ENCODE peak calls at places on chromosome 3, in seven cellular contexts. H is upper lobe of left lung, K is AG04450, W is adrenal gland, B is HCT116, E is tibial artery, Q is caudate nucleus. P is an unnamed sample.

GRCh38 chr3:132008841-132009638 is 25.8 kb downstream of the CPNE4 start:
- DNase-seq in W (no peak), K (no peak), B (no peak), H (no peak), E (no peak), Q (no peak), P (no peak)

GRCh38 chr3:45347329-45348000 is 40.9 kb upstream of the LARS2 start:
- DNase-seq in B (no peak), K (no peak), H (no peak), E (no peak), Q (peak), W (no peak), P (no peak)

GRCh38 chr3:124088801-124089200 is 96.9 kb upstream of the ROPN1 start:
- DNase-seq in B (no peak), K (no peak), W (no peak), Q (no peak), E (no peak), H (no peak), P (no peak)

GRCh38 chr3:21894459-21895083 is 143.6 kb upstream of the ZNF385D start:
- DNase-seq in Q (no peak), K (no peak), E (no peak), H (no peak), W (no peak), B (no peak), P (peak)

GRCh38 chr3:12316721-12317351 is 28.0 kb downstream of the PPARG start:
- DNase-seq in W (no peak), Q (no peak), E (no peak), K (no peak), H (no peak), B (no peak), P (no peak)

GRCh38 chr3:4284865-4285264 is 18.3 kb upstream of the SETMAR start:
- DNase-seq in E (no peak), B (no peak), K (no peak), W (no peak), Q (no peak), H (no peak), P (no peak)

GRCh38 chr3:120753831-120754230 is 11.3 kb downstream of the GTF2E1 start:
- DNase-seq in B (no peak), H (no peak), Q (no peak), K (no peak), E (no peak), W (no peak), P (no peak)

GRCh38 chr3:98508582-98508981 is 11.1 kb downstream of the OR5K2 start:
- DNase-seq in W (no peak), K (no peak), E (no peak), H (no peak), B (no peak), Q (no peak), P (no peak)

GRCh38 chr3:45318712-45319111 is 69.7 kb upstream of the LARS2 start:
- DNase-seq in K (no peak), H (no peak), Q (no peak), E (no peak), W (no peak), B (no peak), P (no peak)

GRCh38 chr3:32166654-32167053 is 60.2 kb downstream of the GPD1L start:
- DNase-seq in K (no peak), W (no peak), H (no peak), Q (no peak), E (no peak), B (no peak), P (no peak)

GRCh38 chr3:186261638-186262037 is 100.4 kb downstream of the DGKG start:
- DNase-seq in E (no peak), K (no peak), W (no peak), Q (no peak), H (no peak), B (no peak), P (no peak)

GRCh38 chr3:178392553-178392952 is 143.7 kb upstream of the KCNMB2 start:
- DNase-seq in Q (no peak), B (no peak), E (no peak), H (no peak), K (no peak), W (no peak), P (no peak)

GRCh38 chr3:8837172-8837571 is 67.8 kb upstream of the OXTR start:
- DNase-seq in Q (no peak), W (no peak), E (no peak), K (no peak), H (no peak), B (no peak), P (peak)

GRCh38 chr3:177928156-177928555 is 608.1 kb upstream of the KCNMB2 start:
- DNase-seq in B (peak), H (no peak), K (no peak), Q (no peak), E (no peak), W (no peak), P (peak)

GRCh38 chr3:86814918-86815655 is 175.9 kb downstream of the VGLL3 start:
- DNase-seq in E (no peak), H (no peak), Q (no peak), W (no peak), K (no peak), B (no peak), P (no peak)

GRCh38 chr3:22907796-22908195 is 295.3 kb upstream of the UBE2E2 start:
- DNase-seq in E (no peak), Q (no peak), W (no peak), B (no peak), H (no peak), K (no peak), P (no peak)

GRCh38 chr3:29324180-29324651 is 43.3 kb downstream of the RBMS3 start:
- DNase-seq in H (peak), Q (no peak), E (peak), K (no peak), B (no peak), W (peak), P (no peak)

GRCh38 chr3:13432093-13432492 is 12.0 kb upstream of the NUP210 start:
- DNase-seq in E (no peak), B (no peak), Q (no peak), H (no peak), K (no peak), W (no peak), P (no peak)

GRCh38 chr3:107222927-107223326 is 154.3 kb upstream of the CCDC54 start:
- DNase-seq in H (no peak), K (no peak), B (no peak), Q (no peak), W (no peak), E (no peak), P (no peak)

GRCh38 chr3:13504161-13504831 is 24.2 kb downstream of the HDAC11 start:
- DNase-seq in Q (no peak), B (no peak), H (no peak), E (no peak), K (no peak), W (no peak), P (peak)

GRCh38 chr3:57544181-57545125 is at the start of gene DNAH12:
- DNase-seq in Q (no peak), H (peak), W (no peak), K (no peak), E (no peak), B (no peak), P (no peak)

GRCh38 chr3:17111556-17111955 is 226.8 kb downstream of the PLCL2 start:
- DNase-seq in H (no peak), B (no peak), Q (no peak), K (no peak), W (peak), E (no peak), P (no peak)

GRCh38 chr3:113002676-113003075 is 11.9 kb downstream of the GTPBP8 start:
- DNase-seq in H (no peak), K (no peak), B (no peak), Q (no peak), E (no peak), W (no peak), P (no peak)

GRCh38 chr3:142850395-142851023 is 38.4 kb downstream of the PCOLCE2 start:
- DNase-seq in H (peak), B (peak), Q (no peak), W (no peak), E (no peak), K (peak), P (peak)

GRCh38 chr3:130699765-130700164 is 46.9 kb downstream of the PIK3R4 start:
- DNase-seq in E (no peak), H (no peak), W (no peak), K (no peak), B (peak), Q (no peak), P (peak)

GRCh38 chr3:61381745-61382392 is 130.6 kb upstream of the FHIT start:
- DNase-seq in E (no peak), W (no peak), H (no peak), Q (no peak), B (peak), K (no peak), P (peak)

GRCh38 chr3:41575754-41576153 is 376.4 kb downstream of the CTNNB1 start:
- DNase-seq in H (no peak), Q (no peak), B (no peak), E (no peak), W (no peak), K (no peak), P (no peak)

GRCh38 chr3:13891492-13892073 is 11.7 kb upstream of the WNT7A start:
- DNase-seq in Q (no peak), K (no peak), E (peak), H (peak), B (no peak), W (no peak), P (peak)

GRCh38 chr3:169323580-169324453 is 339.7 kb downstream of the MECOM start:
- DNase-seq in E (no peak), H (peak), B (no peak), K (peak), Q (no peak), W (no peak), P (no peak)

GRCh38 chr3:145857956-145858355 is 303.0 kb downstream of the PLOD2 start:
- DNase-seq in H (no peak), K (no peak), Q (no peak), E (no peak), B (no peak), W (no peak), P (no peak)

GRCh38 chr3:124033360-124034015 is 41.6 kb upstream of the ROPN1 start:
- DNase-seq in W (peak), H (no peak), B (no peak), E (no peak), K (no peak), Q (no peak), P (no peak)

GRCh38 chr3:61438253-61439115 is 122.9 kb upstream of the PTPRG start:
- DNase-seq in E (no peak), H (no peak), B (no peak), Q (no peak), K (no peak), W (no peak), P (no peak)

GRCh38 chr3:129824926-129825541 is 68.5 kb downstream of the TMCC1 start:
- DNase-seq in Q (no peak), B (peak), E (no peak), K (peak), H (no peak), W (peak), P (peak)

GRCh38 chr3:185282696-185283373 is 29.0 kb upstream of the EHHADH start:
- DNase-seq in Q (peak), B (peak), E (peak), K (peak), W (peak), H (peak), P (peak)

GRCh38 chr3:88589131-88589530 is 439.4 kb downstream of the C3orf38 start:
- DNase-seq in E (no peak), W (no peak), K (no peak), B (no peak), Q (no peak), H (no peak), P (no peak)

GRCh38 chr3:186247821-186248814 is 113.9 kb downstream of the DGKG start:
- DNase-seq in K (no peak), B (no peak), W (no peak), H (no peak), Q (no peak), E (peak), P (no peak)

GRCh38 chr3:47082519-47082918 is 81.4 kb downstream of the SETD2 start:
- DNase-seq in H (no peak), K (peak), B (no peak), E (no peak), Q (no peak), W (no peak), P (no peak)

GRCh38 chr3:58880182-58880581 is 169.6 kb downstream of the CFAP20DC start:
- DNase-seq in K (no peak), W (no peak), E (no peak), Q (no peak), H (no peak), B (no peak), P (no peak)

GRCh38 chr3:58874248-58874741 is 175.5 kb downstream of the CFAP20DC start:
- DNase-seq in K (no peak), E (no peak), H (no peak), Q (no peak), W (no peak), B (peak), P (peak)

DNA sequence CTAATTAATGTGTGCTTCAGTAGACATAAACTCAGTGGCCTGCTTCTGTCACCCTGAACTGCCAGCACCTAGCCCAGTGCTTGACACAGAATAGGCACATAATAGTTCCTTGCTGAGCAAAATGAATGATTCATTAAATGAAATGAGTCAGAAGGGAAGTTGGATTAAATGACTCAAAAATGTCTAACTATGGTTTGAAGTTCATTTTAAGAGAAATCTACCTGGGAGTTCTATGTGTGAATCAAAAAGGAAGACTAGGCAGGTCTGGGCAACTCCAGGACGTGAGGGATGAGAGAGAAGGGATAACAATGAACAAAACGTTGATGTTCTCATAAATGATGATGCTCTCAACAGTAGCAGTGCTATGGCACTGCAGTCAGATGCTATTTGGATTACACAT is 175.0 kb downstream of the CFAP20DC start:
- DNase-seq in W (no peak), K (no peak), B (peak), H (no peak), E (no peak), Q (no peak), P (peak)
- H3K27ac ChIP-seq in W (no peak), K (no peak), B (peak), H (no peak), E (no peak), Q (no peak), P (no peak)

DNA sequence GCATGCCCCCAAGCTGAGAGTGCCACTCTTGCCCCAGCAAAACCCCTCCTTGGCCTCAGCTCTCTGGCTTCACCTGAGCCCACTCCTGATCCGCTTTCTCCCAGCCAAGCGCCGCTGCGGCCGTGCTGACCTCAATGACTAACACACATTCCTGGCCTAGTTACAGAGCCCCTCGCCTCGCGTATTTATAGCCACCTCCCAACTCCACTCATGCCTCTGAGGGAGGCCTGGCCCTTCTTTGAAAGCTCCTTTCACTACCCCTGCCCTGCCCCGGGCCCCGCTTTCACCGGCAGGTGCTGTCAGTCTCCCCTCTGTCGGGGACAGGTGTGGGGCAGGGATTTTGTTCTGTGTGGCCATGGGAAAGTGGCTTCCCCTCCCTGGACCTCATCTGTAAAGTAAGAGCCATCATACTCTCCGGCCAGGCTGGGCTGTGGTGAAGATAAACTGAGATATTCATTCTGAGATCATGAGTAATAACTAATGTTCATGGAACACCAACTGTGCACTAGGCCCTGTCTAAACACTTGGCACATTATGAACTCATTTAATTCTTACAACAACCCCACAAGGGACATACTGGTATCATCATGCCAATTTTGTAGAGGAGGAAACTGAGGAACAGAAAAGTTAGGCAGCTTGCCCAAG is 13.2 kb upstream of the ATP2B2 start:
- DNase-seq in K (peak), W (peak), E (no peak), B (no peak), Q (no peak), H (peak), P (no peak)
- H3K27ac ChIP-seq in K (no peak), W (no peak), E (no peak), B (no peak), Q (no peak), H (no peak), P (no peak)

GRCh38 chr3:73296258-73296635 is 234.8 kb downstream of the EBLN2 start:
- DNase-seq in Q (no peak), H (no peak), K (no peak), W (no peak), B (no peak), E (no peak), P (no peak)
- H3K27ac ChIP-seq in Q (no peak), H (no peak), K (no peak), W (no peak), B (no peak), E (no peak), P (no peak)

GRCh38 chr3:128341659-128342395 is 124.9 kb downstream of the DNAJB8 start:
- DNase-seq in W (no peak), Q (no peak), K (no peak), E (no peak), H (no peak), B (no peak), P (no peak)
- H3K27ac ChIP-seq in W (no peak), Q (no peak), K (no peak), E (no peak), H (no peak), B (no peak), P (no peak)

GRCh38 chr3:162992741-162993140 is 1496.1 kb downstream of the OTOL1 start:
- DNase-seq in Q (no peak), W (no peak), K (no peak), E (no peak), H (no peak), B (no peak), P (no peak)
- H3K27ac ChIP-seq in Q (no peak), W (no peak), K (no peak), E (no peak), H (no peak), B (no peak), P (no peak)